ENCODE peak calls at places on chromosomes 11 and 22, in five cellular contexts. One of them, this sample, is unnamed.

GRCh38 chr22:45207981-45208664 is 32.6 kb downstream of the KIAA0930 start:
- DNase-seq in activated CD4-positive, alpha-beta T cell treated with anti-CD3 and anti-CD28 coated beads, Interleukin-2, amount 10 ng/mL, durations not matched to agents 7 days and 5 days: no peak
- DNase-seq in NCI-H1105: no peak
- DNase-seq in endothelial cell: no peak
- DNase-seq in neural progenitor cell: no peak
- DNase-seq in this sample: no peak

GRCh38 chr11:7525424-7525823 is 11.6 kb downstream of the PPFIBP2 start:
- DNase-seq in activated CD4-positive, alpha-beta T cell treated with anti-CD3 and anti-CD28 coated beads, Interleukin-2, amount 10 ng/mL, durations not matched to agents 7 days and 5 days: no peak
- DNase-seq in NCI-H1105: no peak
- DNase-seq in endothelial cell: no peak
- DNase-seq in neural progenitor cell: no peak
- DNase-seq in this sample: no peak

GRCh38 chr11:67174311-67174710 is 55.2 kb downstream of the KDM2A start:
- DNase-seq in activated CD4-positive, alpha-beta T cell treated with anti-CD3 and anti-CD28 coated beads, Interleukin-2, amount 10 ng/mL, durations not matched to agents 7 days and 5 days: no peak
- DNase-seq in NCI-H1105: no peak
- DNase-seq in endothelial cell: no peak
- DNase-seq in neural progenitor cell: no peak
- DNase-seq in this sample: no peak

GRCh38 chr22:49911881-49912625 is 6.2 kb downstream of the ALG12 start:
- DNase-seq in activated CD4-positive, alpha-beta T cell treated with anti-CD3 and anti-CD28 coated beads, Interleukin-2, amount 10 ng/mL, durations not matched to agents 7 days and 5 days: no peak
- DNase-seq in NCI-H1105: no peak
- DNase-seq in endothelial cell: no peak
- DNase-seq in neural progenitor cell: no peak
- DNase-seq in this sample: no peak

GRCh38 chr11:80849253-80849652 is 1408.4 kb upstream of the TENM4 start:
- DNase-seq in activated CD4-positive, alpha-beta T cell treated with anti-CD3 and anti-CD28 coated beads, Interleukin-2, amount 10 ng/mL, durations not matched to agents 7 days and 5 days: no peak
- DNase-seq in NCI-H1105: no peak
- DNase-seq in endothelial cell: no peak
- DNase-seq in neural progenitor cell: no peak
- DNase-seq in this sample: no peak

GRCh38 chr22:35783943-35784614 is 66.4 kb downstream of the APOL5 start:
- DNase-seq in activated CD4-positive, alpha-beta T cell treated with anti-CD3 and anti-CD28 coated beads, Interleukin-2, amount 10 ng/mL, durations not matched to agents 7 days and 5 days: no peak
- DNase-seq in NCI-H1105: no peak
- DNase-seq in endothelial cell: no peak
- DNase-seq in neural progenitor cell: no peak
- DNase-seq in this sample: no peak

GRCh38 chr11:78251083-78251699 is 62.5 kb downstream of the USP35 start:
- DNase-seq in activated CD4-positive, alpha-beta T cell treated with anti-CD3 and anti-CD28 coated beads, Interleukin-2, amount 10 ng/mL, durations not matched to agents 7 days and 5 days: no peak
- DNase-seq in NCI-H1105: no peak
- DNase-seq in endothelial cell: no peak
- DNase-seq in neural progenitor cell: no peak
- DNase-seq in this sample: no peak

GRCh38 chr11:129259950-129260349 is 67.8 kb upstream of the ARHGAP32 start:
- DNase-seq in activated CD4-positive, alpha-beta T cell treated with anti-CD3 and anti-CD28 coated beads, Interleukin-2, amount 10 ng/mL, durations not matched to agents 7 days and 5 days: no peak
- DNase-seq in NCI-H1105: no peak
- DNase-seq in endothelial cell: no peak
- DNase-seq in neural progenitor cell: peak; percentile 61
- DNase-seq in this sample: no peak

GRCh38 chr11:121359587-121359986 is 67.0 kb downstream of the SC5D start:
- DNase-seq in activated CD4-positive, alpha-beta T cell treated with anti-CD3 and anti-CD28 coated beads, Interleukin-2, amount 10 ng/mL, durations not matched to agents 7 days and 5 days: no peak
- DNase-seq in NCI-H1105: no peak
- DNase-seq in endothelial cell: no peak
- DNase-seq in neural progenitor cell: no peak
- DNase-seq in this sample: no peak

GRCh38 chr22:21051145-21051835 is 5.5 kb downstream of the LRRC74B start:
- DNase-seq in activated CD4-positive, alpha-beta T cell treated with anti-CD3 and anti-CD28 coated beads, Interleukin-2, amount 10 ng/mL, durations not matched to agents 7 days and 5 days: no peak
- DNase-seq in NCI-H1105: no peak
- DNase-seq in endothelial cell: no peak
- DNase-seq in neural progenitor cell: no peak
- DNase-seq in this sample: no peak

GRCh38 chr11:73233211-73233610 is 15.1 kb downstream of the P2RY2 start:
- DNase-seq in activated CD4-positive, alpha-beta T cell treated with anti-CD3 and anti-CD28 coated beads, Interleukin-2, amount 10 ng/mL, durations not matched to agents 7 days and 5 days: no peak
- DNase-seq in NCI-H1105: no peak
- DNase-seq in endothelial cell: no peak
- DNase-seq in neural progenitor cell: no peak
- DNase-seq in this sample: no peak

GRCh38 chr11:74437441-74437840 is 29.9 kb downstream of the KCNE3 start:
- DNase-seq in activated CD4-positive, alpha-beta T cell treated with anti-CD3 and anti-CD28 coated beads, Interleukin-2, amount 10 ng/mL, durations not matched to agents 7 days and 5 days: no peak
- DNase-seq in NCI-H1105: no peak
- DNase-seq in endothelial cell: no peak
- DNase-seq in neural progenitor cell: no peak
- DNase-seq in this sample: no peak

GRCh38 chr11:61297741-61298140 is 2.6 kb upstream of the VWCE start:
- DNase-seq in activated CD4-positive, alpha-beta T cell treated with anti-CD3 and anti-CD28 coated beads, Interleukin-2, amount 10 ng/mL, durations not matched to agents 7 days and 5 days: no peak
- DNase-seq in NCI-H1105: no peak
- DNase-seq in endothelial cell: no peak
- DNase-seq in neural progenitor cell: no peak
- DNase-seq in this sample: no peak

GRCh38 chr11:77096591-77097019 is 6.0 kb upstream of the OMP start:
- DNase-seq in activated CD4-positive, alpha-beta T cell treated with anti-CD3 and anti-CD28 coated beads, Interleukin-2, amount 10 ng/mL, durations not matched to agents 7 days and 5 days: no peak
- DNase-seq in NCI-H1105: no peak
- DNase-seq in endothelial cell: no peak
- DNase-seq in neural progenitor cell: no peak
- DNase-seq in this sample: no peak

GRCh38 chr11:9855579-9856260 is 191.8 kb downstream of the SWAP70 start:
- DNase-seq in activated CD4-positive, alpha-beta T cell treated with anti-CD3 and anti-CD28 coated beads, Interleukin-2, amount 10 ng/mL, durations not matched to agents 7 days and 5 days: no peak
- DNase-seq in NCI-H1105: no peak
- DNase-seq in endothelial cell: no peak
- DNase-seq in neural progenitor cell: no peak
- DNase-seq in this sample: no peak

GRCh38 chr11:109076870-109077269 is 345.1 kb upstream of the C11orf87 start:
- DNase-seq in activated CD4-positive, alpha-beta T cell treated with anti-CD3 and anti-CD28 coated beads, Interleukin-2, amount 10 ng/mL, durations not matched to agents 7 days and 5 days: no peak
- DNase-seq in NCI-H1105: no peak
- DNase-seq in endothelial cell: no peak
- DNase-seq in neural progenitor cell: no peak
- DNase-seq in this sample: no peak

GRCh38 chr11:10902301-10902700 is 44.4 kb upstream of the ZBED5 start:
- DNase-seq in activated CD4-positive, alpha-beta T cell treated with anti-CD3 and anti-CD28 coated beads, Interleukin-2, amount 10 ng/mL, durations not matched to agents 7 days and 5 days: no peak
- DNase-seq in NCI-H1105: no peak
- DNase-seq in endothelial cell: no peak
- DNase-seq in neural progenitor cell: no peak
- DNase-seq in this sample: no peak

GRCh38 chr11:6694229-6694535 is 11.0 kb upstream of the MRPL17 start:
- DNase-seq in activated CD4-positive, alpha-beta T cell treated with anti-CD3 and anti-CD28 coated beads, Interleukin-2, amount 10 ng/mL, durations not matched to agents 7 days and 5 days: no peak
- DNase-seq in NCI-H1105: no peak
- DNase-seq in endothelial cell: no peak
- DNase-seq in neural progenitor cell: no peak
- DNase-seq in this sample: no peak

GRCh38 chr11:73330569-73331093 is 22.6 kb downstream of the ARHGEF17 start:
- DNase-seq in activated CD4-positive, alpha-beta T cell treated with anti-CD3 and anti-CD28 coated beads, Interleukin-2, amount 10 ng/mL, durations not matched to agents 7 days and 5 days: no peak
- DNase-seq in NCI-H1105: no peak
- DNase-seq in endothelial cell: peak; percentile 45
- DNase-seq in neural progenitor cell: peak; percentile 64
- DNase-seq in this sample: no peak

GRCh38 chr11:40328890-40329617 is 1130.4 kb downstream of the LRRC4C start:
- DNase-seq in activated CD4-positive, alpha-beta T cell treated with anti-CD3 and anti-CD28 coated beads, Interleukin-2, amount 10 ng/mL, durations not matched to agents 7 days and 5 days: no peak
- DNase-seq in NCI-H1105: peak; percentile 29
- DNase-seq in endothelial cell: peak; percentile 20
- DNase-seq in neural progenitor cell: no peak
- DNase-seq in this sample: no peak

GRCh38 chr22:43953988-43954771 is 1.1 kb upstream of the SAMM50 start:
- DNase-seq in activated CD4-positive, alpha-beta T cell treated with anti-CD3 and anti-CD28 coated beads, Interleukin-2, amount 10 ng/mL, durations not matched to agents 7 days and 5 days: no peak
- DNase-seq in NCI-H1105: no peak
- DNase-seq in endothelial cell: no peak
- DNase-seq in neural progenitor cell: no peak
- DNase-seq in this sample: no peak

GRCh38 chr11:12859872-12860657 is 149.1 kb upstream of the RASSF10 start:
- DNase-seq in activated CD4-positive, alpha-beta T cell treated with anti-CD3 and anti-CD28 coated beads, Interleukin-2, amount 10 ng/mL, durations not matched to agents 7 days and 5 days: no peak
- DNase-seq in NCI-H1105: no peak
- DNase-seq in endothelial cell: no peak
- DNase-seq in neural progenitor cell: peak; percentile 13
- DNase-seq in this sample: no peak

GRCh38 chr22:41779889-41780505 is 20.5 kb upstream of the CCDC134 start:
- DNase-seq in activated CD4-positive, alpha-beta T cell treated with anti-CD3 and anti-CD28 coated beads, Interleukin-2, amount 10 ng/mL, durations not matched to agents 7 days and 5 days: no peak
- DNase-seq in NCI-H1105: no peak
- DNase-seq in endothelial cell: no peak
- DNase-seq in neural progenitor cell: no peak
- DNase-seq in this sample: no peak

GRCh38 chr11:128342511-128343133 is 244.7 kb downstream of the ETS1 start:
- DNase-seq in activated CD4-positive, alpha-beta T cell treated with anti-CD3 and anti-CD28 coated beads, Interleukin-2, amount 10 ng/mL, durations not matched to agents 7 days and 5 days: peak; percentile 62
- DNase-seq in NCI-H1105: no peak
- DNase-seq in endothelial cell: no peak
- DNase-seq in neural progenitor cell: no peak
- DNase-seq in this sample: peak; percentile 61

GRCh38 chr11:104467414-104467813 is 303.5 kb upstream of the PDGFD start:
- DNase-seq in activated CD4-positive, alpha-beta T cell treated with anti-CD3 and anti-CD28 coated beads, Interleukin-2, amount 10 ng/mL, durations not matched to agents 7 days and 5 days: no peak
- DNase-seq in NCI-H1105: no peak
- DNase-seq in endothelial cell: no peak
- DNase-seq in neural progenitor cell: no peak
- DNase-seq in this sample: no peak

GRCh38 chr22:28442951-28443876 is 236.4 kb downstream of the TTC28 start:
- DNase-seq in activated CD4-positive, alpha-beta T cell treated with anti-CD3 and anti-CD28 coated beads, Interleukin-2, amount 10 ng/mL, durations not matched to agents 7 days and 5 days: peak; percentile 36
- DNase-seq in NCI-H1105: no peak
- DNase-seq in endothelial cell: peak; percentile 54
- DNase-seq in neural progenitor cell: peak; percentile 78
- DNase-seq in this sample: peak; percentile 37

GRCh38 chr11:34632105-34632780 is 11.3 kb downstream of the EHF start:
- DNase-seq in activated CD4-positive, alpha-beta T cell treated with anti-CD3 and anti-CD28 coated beads, Interleukin-2, amount 10 ng/mL, durations not matched to agents 7 days and 5 days: no peak
- DNase-seq in NCI-H1105: peak; percentile 86
- DNase-seq in endothelial cell: no peak
- DNase-seq in neural progenitor cell: peak; percentile 39
- DNase-seq in this sample: no peak

GRCh38 chr22:17733484-17733883 is 40.8 kb downstream of the BID start:
- DNase-seq in activated CD4-positive, alpha-beta T cell treated with anti-CD3 and anti-CD28 coated beads, Interleukin-2, amount 10 ng/mL, durations not matched to agents 7 days and 5 days: no peak
- DNase-seq in NCI-H1105: no peak
- DNase-seq in endothelial cell: no peak
- DNase-seq in neural progenitor cell: no peak
- DNase-seq in this sample: no peak

GRCh38 chr11:65506770-65507485 is 8.1 kb downstream of the MALAT1 start:
- DNase-seq in activated CD4-positive, alpha-beta T cell treated with anti-CD3 and anti-CD28 coated beads, Interleukin-2, amount 10 ng/mL, durations not matched to agents 7 days and 5 days: peak; percentile 34
- DNase-seq in NCI-H1105: no peak
- DNase-seq in endothelial cell: no peak
- DNase-seq in neural progenitor cell: peak; percentile 79
- DNase-seq in this sample: peak; percentile 64

GRCh38 chr22:23910496-23911190 is 16.5 kb downstream of the MIF start:
- DNase-seq in activated CD4-positive, alpha-beta T cell treated with anti-CD3 and anti-CD28 coated beads, Interleukin-2, amount 10 ng/mL, durations not matched to agents 7 days and 5 days: no peak
- DNase-seq in NCI-H1105: no peak
- DNase-seq in endothelial cell: no peak
- DNase-seq in neural progenitor cell: no peak
- DNase-seq in this sample: no peak

GRCh38 chr11:131671764-131672163 is 301.3 kb downstream of the NTM start:
- DNase-seq in activated CD4-positive, alpha-beta T cell treated with anti-CD3 and anti-CD28 coated beads, Interleukin-2, amount 10 ng/mL, durations not matched to agents 7 days and 5 days: no peak
- DNase-seq in NCI-H1105: no peak
- DNase-seq in endothelial cell: peak; percentile 60
- DNase-seq in neural progenitor cell: peak; percentile 64
- DNase-seq in this sample: no peak

GRCh38 chr22:45261407-45262088 is 20.9 kb upstream of the KIAA0930 start:
- DNase-seq in activated CD4-positive, alpha-beta T cell treated with anti-CD3 and anti-CD28 coated beads, Interleukin-2, amount 10 ng/mL, durations not matched to agents 7 days and 5 days: no peak
- DNase-seq in NCI-H1105: peak; percentile 14
- DNase-seq in endothelial cell: no peak
- DNase-seq in neural progenitor cell: no peak
- DNase-seq in this sample: no peak

GRCh38 chr11:74418509-74418895 is 20.3 kb upstream of the PGM2L1 start:
- DNase-seq in activated CD4-positive, alpha-beta T cell treated with anti-CD3 and anti-CD28 coated beads, Interleukin-2, amount 10 ng/mL, durations not matched to agents 7 days and 5 days: no peak
- DNase-seq in NCI-H1105: no peak
- DNase-seq in endothelial cell: no peak
- DNase-seq in neural progenitor cell: no peak
- DNase-seq in this sample: no peak

GRCh38 chr11:81135570-81135969 is 1598.1 kb downstream of the FAM181B start:
- DNase-seq in activated CD4-positive, alpha-beta T cell treated with anti-CD3 and anti-CD28 coated beads, Interleukin-2, amount 10 ng/mL, durations not matched to agents 7 days and 5 days: no peak
- DNase-seq in NCI-H1105: no peak
- DNase-seq in endothelial cell: no peak
- DNase-seq in neural progenitor cell: no peak
- DNase-seq in this sample: no peak

GRCh38 chr11:76736773-76737495 is 46.2 kb upstream of the TSKU start:
- DNase-seq in activated CD4-positive, alpha-beta T cell treated with anti-CD3 and anti-CD28 coated beads, Interleukin-2, amount 10 ng/mL, durations not matched to agents 7 days and 5 days: no peak
- DNase-seq in NCI-H1105: peak; percentile 11
- DNase-seq in endothelial cell: no peak
- DNase-seq in neural progenitor cell: no peak
- DNase-seq in this sample: no peak

GRCh38 chr22:47588583-47588970 is 826.1 kb downstream of the TBC1D22A start:
- DNase-seq in activated CD4-positive, alpha-beta T cell treated with anti-CD3 and anti-CD28 coated beads, Interleukin-2, amount 10 ng/mL, durations not matched to agents 7 days and 5 days: no peak
- DNase-seq in NCI-H1105: no peak
- DNase-seq in endothelial cell: no peak
- DNase-seq in neural progenitor cell: no peak
- DNase-seq in this sample: no peak

GRCh38 chr11:92846542-92847125 is 122.8 kb upstream of the MTNR1B start:
- DNase-seq in activated CD4-positive, alpha-beta T cell treated with anti-CD3 and anti-CD28 coated beads, Interleukin-2, amount 10 ng/mL, durations not matched to agents 7 days and 5 days: no peak
- DNase-seq in NCI-H1105: no peak
- DNase-seq in endothelial cell: no peak
- DNase-seq in neural progenitor cell: no peak
- DNase-seq in this sample: no peak

This sample was measured in activated CD8-positive, alpha-beta T cell treated with anti-CD3 and anti-CD28 coated beads, Interleukin-2, amount 10 ng/mL, durations not matched to agents 7 days and 5 days.